ENCODE peak calls at places on chromosomes 11 and 22, in ten cellular contexts. X is heart left ventricle, V is upper lobe of right lung, Y is left lung, Q is cardiac fibroblast, C is body of pancreas, L is epithelial cell of esophagus, S is astrocyte of the spinal cord, Z is A549, M is cardiac muscle cell. A is an unnamed sample.

GRCh38 chr11:113874096-113874919 is 1.1 kb downstream of the USP28 start:
- DNase-seq in Q (peak), C (peak), X (no peak), M (peak), Z (peak), S (peak), V (no peak), Y (no peak), L (peak), A (no peak)

GRCh38 chr22:38793721-38794466 is at the start of gene DNAL4:
- DNase-seq in L (peak), V (peak), Q (peak), Z (peak), X (peak), S (peak), Y (peak), M (peak), C (peak), A (peak)

GRCh38 chr22:20507253-20508066 is at the start of gene MED15:
- DNase-seq in Q (peak), V (peak), Z (peak), X (peak), L (peak), C (peak), S (peak), M (peak), Y (peak), A (no peak)

GRCh38 chr22:20027966-20028854 is 7.3 kb downstream of the TANGO2 start:
- DNase-seq in M (peak), L (peak), S (no peak), Y (no peak), X (no peak), Z (no peak), Q (peak), C (no peak), V (no peak), A (no peak)

GRCh38 chr11:43282607-43283440 is 29.0 kb upstream of the API5 start:
- DNase-seq in X (peak), C (peak), Y (no peak), M (peak), L (peak), Q (peak), V (peak), Z (peak), S (peak), A (no peak)

GRCh38 chr11:95192717-95193116 is 38.3 kb downstream of the SESN3 start:
- DNase-seq in V (no peak), M (no peak), X (no peak), S (no peak), Z (no peak), L (no peak), C (no peak), Y (no peak), Q (no peak), A (no peak)

GRCh38 chr11:23730307-23730998 is 766.4 kb upstream of the LUZP2 start:
- DNase-seq in V (no peak), C (no peak), S (no peak), Q (no peak), Z (no peak), X (no peak), M (no peak), Y (no peak), L (no peak), A (no peak)

GRCh38 chr11:95086116-95086515 is 3.5 kb upstream of the ENDOD1 start:
- DNase-seq in S (no peak), L (no peak), M (no peak), C (no peak), V (no peak), Y (no peak), X (no peak), Q (no peak), Z (no peak), A (no peak)

GRCh38 chr22:48198489-48199459 is 1436.3 kb downstream of the TBC1D22A start:
- DNase-seq in L (no peak), C (no peak), Z (no peak), S (no peak), Y (no peak), X (no peak), V (no peak), Q (no peak), M (no peak), A (no peak)

GRCh38 chr11:46951864-46952263 is 15.3 kb downstream of the CSTPP1 start:
- DNase-seq in X (no peak), C (no peak), Q (no peak), V (no peak), S (peak), Y (no peak), M (no peak), Z (no peak), L (no peak), A (no peak)

GRCh38 chr11:9276571-9276970 is 11.4 kb upstream of the DENND5A start:
- DNase-seq in Z (no peak), L (peak), X (no peak), V (no peak), Q (no peak), S (no peak), Y (no peak), M (no peak), C (no peak), A (no peak)

GRCh38 chr11:114149689-114150407 is 90.3 kb downstream of the ZBTB16 start:
- DNase-seq in Q (peak), V (no peak), Z (no peak), C (no peak), L (no peak), M (peak), Y (no peak), X (no peak), S (no peak), A (no peak)

GRCh38 chr11:23520226-23520960 is 660.1 kb upstream of the CCDC179 start:
- DNase-seq in L (no peak), Q (no peak), S (no peak), V (no peak), C (no peak), Y (no peak), X (no peak), M (no peak), Z (no peak), A (no peak)

GRCh38 chr11:44372989-44373388 is 63.0 kb upstream of the ALX4 start:
- DNase-seq in Z (no peak), S (no peak), Q (no peak), Y (no peak), M (no peak), V (no peak), X (no peak), C (no peak), L (no peak), A (no peak)

GRCh38 chr11:61855939-61856730 is 28.0 kb downstream of the FADS2 start:
- DNase-seq in M (no peak), Q (no peak), Y (no peak), S (no peak), C (no peak), L (no peak), V (no peak), Z (no peak), X (no peak), A (no peak)

GRCh38 chr11:92325416-92325815 is 100.8 kb downstream of the FAT3 start:
- DNase-seq in X (no peak), C (no peak), M (no peak), S (no peak), L (no peak), Z (no peak), Y (no peak), V (no peak), Q (no peak), A (no peak)

GRCh38 chr11:72740060-72740424 is 12.2 kb downstream of the ARAP1 start:
- DNase-seq in Y (no peak), L (no peak), Q (no peak), X (peak), V (no peak), S (no peak), Z (no peak), M (no peak), C (no peak), A (no peak)

GRCh38 chr22:23179381-23180294 is 671 bp upstream of the BCR start:
- DNase-seq in X (peak), V (no peak), L (peak), Y (no peak), Z (no peak), S (no peak), C (peak), M (peak), Q (no peak), A (no peak)

GRCh38 chr11:82305123-82305522 is 428.5 kb downstream of the FAM181B start:
- DNase-seq in C (no peak), L (no peak), Z (no peak), M (no peak), S (no peak), Y (no peak), Q (no peak), X (no peak), V (no peak), A (no peak)

GRCh38 chr11:134275534-134276395 is at the start of gene GLB1L3:
- DNase-seq in Y (no peak), C (peak), V (peak), S (no peak), L (peak), M (no peak), Z (peak), X (no peak), Q (no peak), A (no peak)
- H3K4me3 ChIP-seq in Y (peak), C (no peak), V (peak), S (peak), L (peak), M (peak), Z (peak), X (peak), Q (no peak), A (no peak)

GRCh38 chr11:11143849-11144248 is 209.2 kb downstream of the CSNK2A3 start:
- DNase-seq in Q (no peak), V (no peak), C (no peak), X (no peak), Z (no peak), L (no peak), S (no peak), Y (no peak), M (no peak), A (no peak)

GRCh38 chr11:11149671-11150459 is 203.2 kb downstream of the CSNK2A3 start:
- DNase-seq in X (no peak), L (no peak), V (no peak), S (no peak), C (no peak), Y (no peak), Q (no peak), Z (no peak), M (no peak), A (no peak)

GRCh38 chr11:11148598-11148997 is 204.5 kb downstream of the CSNK2A3 start:
- DNase-seq in Y (no peak), Z (no peak), S (no peak), X (no peak), Q (no peak), L (no peak), M (no peak), C (no peak), V (no peak), A (no peak)

GRCh38 chr11:11146830-11147229 is 206.2 kb downstream of the CSNK2A3 start:
- DNase-seq in C (no peak), X (peak), M (no peak), Q (no peak), Y (no peak), Z (no peak), V (no peak), S (no peak), L (no peak), A (no peak)

GRCh38 chr11:11148104-11148509 is 204.9 kb downstream of the CSNK2A3 start:
- DNase-seq in C (peak), X (peak), L (peak), M (peak), Z (no peak), Q (peak), V (peak), S (peak), Y (peak), A (peak)
- TF ChIP-seq CTCF in C (peak), X (peak), L (peak), M (peak), Z (no peak), Q (peak), V (peak), S (peak), Y (no peak), A (peak)

GRCh38 chr11:118915941-118916841 is 9.5 kb downstream of the BCL9L start:
- DNase-seq in Y (no peak), L (no peak), Q (no peak), S (no peak), Z (no peak), X (peak), V (no peak), M (no peak), C (no peak), A (no peak)
- H3K4me3 ChIP-seq in Y (no peak), L (peak), Q (peak), S (no peak), Z (peak), X (peak), V (peak), M (no peak), C (no peak), A (peak)

GRCh38 chr11:74540270-74540669 is 46.7 kb upstream of the LIPT2 start:
- DNase-seq in S (no peak), Q (no peak), L (no peak), X (no peak), Y (no peak), M (no peak), C (no peak), Z (no peak), V (no peak), A (no peak)
- TF ChIP-seq CTCF in S (no peak), Q (no peak), L (no peak), X (no peak), Y (no peak), M (no peak), C (no peak), Z (no peak), V (no peak), A (no peak)

GRCh38 chr11:123526027-123526805 is 96.1 kb downstream of the GRAMD1B start:
- DNase-seq in Y (no peak), Q (no peak), V (no peak), X (no peak), Z (no peak), L (no peak), C (no peak), S (no peak), M (no peak), A (no peak)
- H3K4me3 ChIP-seq in Y (no peak), Q (no peak), V (no peak), X (peak), Z (no peak), L (no peak), C (no peak), S (no peak), M (no peak), A (peak)